ENCODE peak calls at places on chromosomes 7 and 10, in seven cellular contexts. One of them, this sample, is unnamed.

GRCh38 chr10:95423327-95424005 is 132.7 kb upstream of the PDLIM1 start:
- DNase-seq in GM23338: no peak
- DNase-seq in HFFc6: no peak
- DNase-seq in thoracic aorta: no peak
- DNase-seq in ovary: no peak
- DNase-seq in foreskin fibroblast: no peak
- DNase-seq in Calu3: no peak
- DNase-seq in this sample: no peak

GRCh38 chr7:108348913-108349312 is 107.3 kb downstream of the NRCAM start:
- DNase-seq in GM23338: no peak
- DNase-seq in HFFc6: peak
- DNase-seq in thoracic aorta: no peak
- DNase-seq in ovary: no peak
- DNase-seq in foreskin fibroblast: peak
- DNase-seq in Calu3: no peak
- DNase-seq in this sample: no peak

GRCh38 chr10:12730809-12731519 is 270.5 kb downstream of the CCDC3 start:
- DNase-seq in GM23338: no peak
- DNase-seq in HFFc6: no peak
- DNase-seq in thoracic aorta: no peak
- DNase-seq in ovary: no peak
- DNase-seq in foreskin fibroblast: peak
- DNase-seq in Calu3: no peak
- DNase-seq in this sample: no peak

GRCh38 chr10:96025566-96025965 is 17.8 kb upstream of the CCNJ start:
- DNase-seq in GM23338: peak
- DNase-seq in HFFc6: no peak
- DNase-seq in thoracic aorta: no peak
- DNase-seq in ovary: no peak
- DNase-seq in foreskin fibroblast: peak
- DNase-seq in Calu3: no peak
- DNase-seq in this sample: peak

GRCh38 chr7:65840446-65840845 is 32.4 kb upstream of the VKORC1L1 start:
- DNase-seq in GM23338: no peak
- DNase-seq in HFFc6: no peak
- DNase-seq in thoracic aorta: no peak
- DNase-seq in ovary: no peak
- DNase-seq in foreskin fibroblast: no peak
- DNase-seq in Calu3: no peak
- DNase-seq in this sample: peak

GRCh38 chr10:30639946-30640786 is 10.6 kb upstream of the LYZL2 start:
- DNase-seq in GM23338: peak
- DNase-seq in HFFc6: peak
- DNase-seq in thoracic aorta: no peak
- DNase-seq in ovary: no peak
- DNase-seq in foreskin fibroblast: peak
- DNase-seq in Calu3: peak
- DNase-seq in this sample: peak

GRCh38 chr10:62528441-62528840 is 154.3 kb downstream of the ZNF365 start:
- DNase-seq in GM23338: no peak
- DNase-seq in HFFc6: no peak
- DNase-seq in thoracic aorta: no peak
- DNase-seq in ovary: no peak
- DNase-seq in foreskin fibroblast: no peak
- DNase-seq in Calu3: no peak
- DNase-seq in this sample: no peak

GRCh38 chr7:113209449-113210203 is 91.3 kb upstream of the SMIM30 start:
- DNase-seq in GM23338: peak
- DNase-seq in HFFc6: peak
- DNase-seq in thoracic aorta: no peak
- DNase-seq in ovary: no peak
- DNase-seq in foreskin fibroblast: peak
- DNase-seq in Calu3: no peak
- DNase-seq in this sample: no peak

GRCh38 chr10:102819054-102819453 is 18.2 kb downstream of the CYP17A1 start:
- DNase-seq in GM23338: no peak
- DNase-seq in HFFc6: no peak
- DNase-seq in thoracic aorta: no peak
- DNase-seq in ovary: no peak
- DNase-seq in foreskin fibroblast: no peak
- DNase-seq in Calu3: no peak
- DNase-seq in this sample: no peak

GRCh38 chr7:41010967-41011366 is 691.9 kb downstream of the INHBA start:
- DNase-seq in GM23338: no peak
- DNase-seq in HFFc6: peak
- DNase-seq in thoracic aorta: no peak
- DNase-seq in ovary: no peak
- DNase-seq in foreskin fibroblast: peak
- DNase-seq in Calu3: no peak
- DNase-seq in this sample: no peak

GRCh38 chr7:40200791-40201190 is 66.0 kb downstream of the SUGCT start:
- DNase-seq in GM23338: no peak
- DNase-seq in HFFc6: peak
- DNase-seq in thoracic aorta: no peak
- DNase-seq in ovary: no peak
- DNase-seq in foreskin fibroblast: peak
- DNase-seq in Calu3: no peak
- DNase-seq in this sample: no peak

GRCh38 chr7:100247152-100247757 is 27.5 kb downstream of the PVRIG start:
- DNase-seq in GM23338: peak
- DNase-seq in HFFc6: peak
- DNase-seq in thoracic aorta: no peak
- DNase-seq in ovary: no peak
- DNase-seq in foreskin fibroblast: peak
- DNase-seq in Calu3: peak
- DNase-seq in this sample: peak

GRCh38 chr10:8444630-8445029 is 390.1 kb downstream of the GATA3 start:
- DNase-seq in GM23338: peak
- DNase-seq in HFFc6: no peak
- DNase-seq in thoracic aorta: no peak
- DNase-seq in ovary: no peak
- DNase-seq in foreskin fibroblast: no peak
- DNase-seq in Calu3: no peak
- DNase-seq in this sample: peak

GRCh38 chr10:84727398-84727797 is 399.0 kb downstream of the CCSER2 start:
- DNase-seq in GM23338: peak
- DNase-seq in HFFc6: no peak
- DNase-seq in thoracic aorta: no peak
- DNase-seq in ovary: no peak
- DNase-seq in foreskin fibroblast: no peak
- DNase-seq in Calu3: no peak
- DNase-seq in this sample: no peak

GRCh38 chr10:67520924-67521520 is 175.0 kb downstream of the CTNNA3 start:
- DNase-seq in GM23338: peak
- DNase-seq in HFFc6: peak
- DNase-seq in thoracic aorta: no peak
- DNase-seq in ovary: peak
- DNase-seq in foreskin fibroblast: peak
- DNase-seq in Calu3: peak
- DNase-seq in this sample: peak

GRCh38 chr10:101311440-101312067 is 42.4 kb upstream of the BTRC start:
- DNase-seq in GM23338: no peak
- DNase-seq in HFFc6: no peak
- DNase-seq in thoracic aorta: no peak
- DNase-seq in ovary: no peak
- DNase-seq in foreskin fibroblast: no peak
- DNase-seq in Calu3: no peak
- DNase-seq in this sample: no peak

GRCh38 chr10:3773465-3774017 is 11.5 kb downstream of the KLF6 start:
- DNase-seq in GM23338: no peak
- DNase-seq in HFFc6: no peak
- DNase-seq in thoracic aorta: no peak
- DNase-seq in ovary: no peak
- DNase-seq in foreskin fibroblast: peak
- DNase-seq in Calu3: no peak
- DNase-seq in this sample: no peak

GRCh38 chr10:2303169-2303568 is 565.8 kb upstream of the ADARB2 start:
- DNase-seq in GM23338: peak
- DNase-seq in HFFc6: no peak
- DNase-seq in thoracic aorta: no peak
- DNase-seq in ovary: no peak
- DNase-seq in foreskin fibroblast: no peak
- DNase-seq in Calu3: no peak
- DNase-seq in this sample: no peak

GRCh38 chr10:59648711-59649201 is 60.9 kb downstream of the SLC16A9 start:
- DNase-seq in GM23338: peak
- DNase-seq in HFFc6: no peak
- DNase-seq in thoracic aorta: no peak
- DNase-seq in ovary: peak
- DNase-seq in foreskin fibroblast: no peak
- DNase-seq in Calu3: no peak
- DNase-seq in this sample: no peak

GRCh38 chr7:21542891-21543527 is at the start of gene DNAH11:
- DNase-seq in GM23338: peak
- DNase-seq in HFFc6: no peak
- DNase-seq in thoracic aorta: no peak
- DNase-seq in ovary: no peak
- DNase-seq in foreskin fibroblast: peak
- DNase-seq in Calu3: peak
- DNase-seq in this sample: peak

GRCh38 chr10:6396652-6397051 is 183.4 kb downstream of the PRKCQ start:
- DNase-seq in GM23338: no peak
- DNase-seq in HFFc6: peak
- DNase-seq in thoracic aorta: no peak
- DNase-seq in ovary: no peak
- DNase-seq in foreskin fibroblast: peak
- DNase-seq in Calu3: no peak
- DNase-seq in this sample: no peak

DNA sequence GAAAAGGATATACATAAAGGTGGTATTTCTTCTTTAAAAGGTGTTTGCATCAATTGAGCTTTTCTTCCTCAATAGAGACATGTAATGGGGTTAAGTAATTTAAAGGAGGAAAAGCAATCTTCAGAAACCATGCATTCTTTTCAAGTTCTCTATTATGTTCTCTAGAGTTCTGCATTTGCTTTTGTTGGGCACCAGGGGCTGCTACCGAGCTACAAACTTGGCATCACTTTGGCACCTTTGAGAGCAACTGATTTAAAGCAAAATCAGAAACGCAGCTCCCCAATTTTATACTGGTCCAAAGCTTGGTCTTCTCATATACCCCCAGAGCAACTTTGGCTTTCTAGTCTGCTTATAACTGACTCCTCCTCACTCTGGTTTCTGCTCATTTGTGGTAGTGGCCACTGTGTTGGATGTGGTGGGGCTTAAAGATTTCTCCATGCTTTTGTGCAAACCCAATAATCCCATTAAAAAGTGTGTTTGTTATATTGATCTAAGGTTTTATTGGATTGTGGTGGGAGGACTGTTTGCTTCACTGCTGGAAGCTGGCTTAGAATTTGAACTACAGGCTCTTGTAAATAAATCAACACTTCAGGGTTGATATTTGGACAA is 712.1 kb downstream of the PHTF2 start:
- DNase-seq in GM23338: peak
- DNase-seq in HFFc6: peak
- DNase-seq in thoracic aorta: no peak
- DNase-seq in ovary: no peak
- DNase-seq in foreskin fibroblast: peak
- DNase-seq in Calu3: peak
- DNase-seq in this sample: peak
- TF ChIP-seq CTCF in GM23338: peak
- TF ChIP-seq CTCF in HFFc6: peak
- TF ChIP-seq CTCF in thoracic aorta: peak
- TF ChIP-seq CTCF in ovary: no peak
- TF ChIP-seq CTCF in foreskin fibroblast: peak
- TF ChIP-seq CTCF in Calu3: peak
- TF ChIP-seq CTCF in this sample: peak

GRCh38 chr7:131272086-131272485 is 55.6 kb upstream of the MKLN1 start:
- DNase-seq in GM23338: no peak
- DNase-seq in HFFc6: no peak
- DNase-seq in thoracic aorta: no peak
- DNase-seq in ovary: no peak
- DNase-seq in foreskin fibroblast: no peak
- DNase-seq in Calu3: no peak
- DNase-seq in this sample: no peak
- TF ChIP-seq CTCF in GM23338: no peak
- TF ChIP-seq CTCF in HFFc6: no peak
- TF ChIP-seq CTCF in thoracic aorta: no peak
- TF ChIP-seq CTCF in ovary: no peak
- TF ChIP-seq CTCF in foreskin fibroblast: no peak
- TF ChIP-seq CTCF in Calu3: no peak
- TF ChIP-seq CTCF in this sample: no peak

DNA sequence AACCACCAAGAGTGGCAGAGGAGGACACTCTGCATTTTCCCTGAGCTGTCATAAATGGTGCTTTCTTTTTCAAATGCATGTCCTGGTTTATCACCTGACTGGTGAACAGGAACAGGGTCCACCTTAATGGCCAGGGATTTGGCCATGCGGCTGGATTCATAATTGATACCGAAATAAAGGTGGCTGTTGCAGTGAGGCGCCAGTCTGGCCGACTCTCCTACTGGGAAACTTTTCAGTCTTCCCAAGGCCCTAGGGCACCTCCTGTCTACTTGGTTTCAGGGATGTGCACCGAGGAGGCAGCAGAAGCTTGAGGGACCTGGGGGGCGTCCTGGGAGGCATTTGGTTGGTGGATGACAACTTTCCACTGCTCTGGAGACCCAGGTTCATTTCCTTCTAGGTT is 46.4 kb upstream of the FIGNL1 start:
- DNase-seq in GM23338: no peak
- DNase-seq in HFFc6: no peak
- DNase-seq in thoracic aorta: no peak
- DNase-seq in ovary: no peak
- DNase-seq in foreskin fibroblast: no peak
- DNase-seq in Calu3: no peak
- DNase-seq in this sample: no peak
- TF ChIP-seq CTCF in GM23338: no peak
- TF ChIP-seq CTCF in HFFc6: no peak
- TF ChIP-seq CTCF in thoracic aorta: no peak
- TF ChIP-seq CTCF in ovary: no peak
- TF ChIP-seq CTCF in foreskin fibroblast: no peak
- TF ChIP-seq CTCF in Calu3: no peak
- TF ChIP-seq CTCF in this sample: no peak

GRCh38 chr7:11612737-11613136 is 219.3 kb downstream of the THSD7A start:
- DNase-seq in GM23338: no peak
- DNase-seq in HFFc6: no peak
- DNase-seq in thoracic aorta: no peak
- DNase-seq in ovary: no peak
- DNase-seq in foreskin fibroblast: no peak
- DNase-seq in Calu3: no peak
- DNase-seq in this sample: no peak

GRCh38 chr7:11609071-11609470 is 222.9 kb downstream of the THSD7A start:
- DNase-seq in GM23338: no peak
- DNase-seq in HFFc6: no peak
- DNase-seq in thoracic aorta: no peak
- DNase-seq in ovary: no peak
- DNase-seq in foreskin fibroblast: no peak
- DNase-seq in Calu3: no peak
- DNase-seq in this sample: no peak

GRCh38 chr7:11616466-11616865 is 215.5 kb downstream of the THSD7A start:
- DNase-seq in GM23338: no peak
- DNase-seq in HFFc6: no peak
- DNase-seq in thoracic aorta: no peak
- DNase-seq in ovary: no peak
- DNase-seq in foreskin fibroblast: no peak
- DNase-seq in Calu3: no peak
- DNase-seq in this sample: no peak

GRCh38 chr7:11615163-11615562 is 216.8 kb downstream of the THSD7A start:
- DNase-seq in GM23338: no peak
- DNase-seq in HFFc6: no peak
- DNase-seq in thoracic aorta: no peak
- DNase-seq in ovary: no peak
- DNase-seq in foreskin fibroblast: no peak
- DNase-seq in Calu3: no peak
- DNase-seq in this sample: no peak

GRCh38 chr7:11613292-11613930 is 218.6 kb downstream of the THSD7A start:
- DNase-seq in GM23338: peak
- DNase-seq in HFFc6: no peak
- DNase-seq in thoracic aorta: no peak
- DNase-seq in ovary: no peak
- DNase-seq in foreskin fibroblast: no peak
- DNase-seq in Calu3: no peak
- DNase-seq in this sample: no peak
- TF ChIP-seq CTCF in GM23338: peak
- TF ChIP-seq CTCF in HFFc6: no peak
- TF ChIP-seq CTCF in thoracic aorta: no peak
- TF ChIP-seq CTCF in ovary: no peak
- TF ChIP-seq CTCF in foreskin fibroblast: no peak
- TF ChIP-seq CTCF in Calu3: no peak
- TF ChIP-seq CTCF in this sample: no peak

This sample was measured in nephron progenitor cell.